ENCODE peak calls at places on chromosomes 6 and 20, in eight cellular contexts. One of them, this sample, is unnamed.

GRCh38 chr20:61748376-61748775 is 317.3 kb downstream of the TAF4 start:
- DNase-seq in endothelial cell of umbilical vein: no peak
- DNase-seq in GM23248: peak; percentile 32
- DNase-seq in IMR-90: peak; percentile 70
- DNase-seq in HCT116: no peak
- DNase-seq in fibroblast of lung: peak; percentile 63
- DNase-seq in Karpas-422: no peak
- DNase-seq in PC-3: no peak
- DNase-seq in this sample: no peak

GRCh38 chr6:40194771-40195170 is 260.5 kb upstream of the MOCS1 start:
- DNase-seq in endothelial cell of umbilical vein: no peak
- DNase-seq in GM23248: no peak
- DNase-seq in IMR-90: no peak
- DNase-seq in HCT116: no peak
- DNase-seq in fibroblast of lung: no peak
- DNase-seq in Karpas-422: no peak
- DNase-seq in PC-3: no peak
- DNase-seq in this sample: no peak

GRCh38 chr6:5745081-5745480 is 261.6 kb downstream of the NRN1 start:
- DNase-seq in endothelial cell of umbilical vein: no peak
- DNase-seq in GM23248: no peak
- DNase-seq in IMR-90: no peak
- DNase-seq in HCT116: no peak
- DNase-seq in fibroblast of lung: no peak
- DNase-seq in Karpas-422: no peak
- DNase-seq in PC-3: no peak
- DNase-seq in this sample: no peak

GRCh38 chr20:58570181-58570859 is 55.1 kb upstream of the APCDD1L start:
- DNase-seq in endothelial cell of umbilical vein: no peak
- DNase-seq in GM23248: no peak
- DNase-seq in IMR-90: no peak
- DNase-seq in HCT116: no peak
- DNase-seq in fibroblast of lung: no peak
- DNase-seq in Karpas-422: no peak
- DNase-seq in PC-3: no peak
- DNase-seq in this sample: no peak

GRCh38 chr20:61896058-61896961 is 169.4 kb downstream of the TAF4 start:
- DNase-seq in endothelial cell of umbilical vein: peak; percentile 22
- DNase-seq in GM23248: peak; percentile 73
- DNase-seq in IMR-90: peak; percentile 28
- DNase-seq in HCT116: peak; percentile 12
- DNase-seq in fibroblast of lung: peak; percentile 24
- DNase-seq in Karpas-422: peak; percentile 84
- DNase-seq in PC-3: peak; percentile 69
- DNase-seq in this sample: no peak

GRCh38 chr6:163627274-163628062 is 212.9 kb downstream of the QKI start:
- DNase-seq in endothelial cell of umbilical vein: no peak
- DNase-seq in GM23248: no peak
- DNase-seq in IMR-90: no peak
- DNase-seq in HCT116: no peak
- DNase-seq in fibroblast of lung: no peak
- DNase-seq in Karpas-422: no peak
- DNase-seq in PC-3: no peak
- DNase-seq in this sample: no peak

GRCh38 chr20:51425347-51426106 is 117.0 kb downstream of the NFATC2 start:
- DNase-seq in endothelial cell of umbilical vein: no peak
- DNase-seq in GM23248: no peak
- DNase-seq in IMR-90: no peak
- DNase-seq in HCT116: no peak
- DNase-seq in fibroblast of lung: no peak
- DNase-seq in Karpas-422: no peak
- DNase-seq in PC-3: no peak
- DNase-seq in this sample: no peak

GRCh38 chr6:16949696-16950095 is 152.2 kb upstream of the STMND1 start:
- DNase-seq in endothelial cell of umbilical vein: no peak
- DNase-seq in GM23248: peak; percentile 48
- DNase-seq in IMR-90: no peak
- DNase-seq in HCT116: no peak
- DNase-seq in fibroblast of lung: peak; percentile 73
- DNase-seq in Karpas-422: no peak
- DNase-seq in PC-3: no peak
- DNase-seq in this sample: no peak

GRCh38 chr6:89145461-89145961 is 344 bp upstream of the PM20D2 start:
- DNase-seq in endothelial cell of umbilical vein: peak; percentile 45
- DNase-seq in GM23248: peak; percentile 52
- DNase-seq in IMR-90: peak; percentile 15
- DNase-seq in HCT116: no peak
- DNase-seq in fibroblast of lung: peak; percentile 28
- DNase-seq in Karpas-422: peak; percentile 84
- DNase-seq in PC-3: peak; percentile 31
- DNase-seq in this sample: peak; percentile 52

GRCh38 chr6:54621285-54621684 is 225.3 kb upstream of the FAM83B start:
- DNase-seq in endothelial cell of umbilical vein: no peak
- DNase-seq in GM23248: peak; percentile 46
- DNase-seq in IMR-90: no peak
- DNase-seq in HCT116: peak; percentile 10
- DNase-seq in fibroblast of lung: no peak
- DNase-seq in Karpas-422: peak; percentile 41
- DNase-seq in PC-3: no peak
- DNase-seq in this sample: no peak

GRCh38 chr20:9375221-9375681 is 139.1 kb upstream of the LAMP5 start:
- DNase-seq in endothelial cell of umbilical vein: no peak
- DNase-seq in GM23248: no peak
- DNase-seq in IMR-90: peak; percentile 71
- DNase-seq in HCT116: no peak
- DNase-seq in fibroblast of lung: no peak
- DNase-seq in Karpas-422: no peak
- DNase-seq in PC-3: no peak
- DNase-seq in this sample: no peak

GRCh38 chr6:34235605-34236422 is 859 bp upstream of the HMGA1 start:
- DNase-seq in endothelial cell of umbilical vein: peak; percentile 86
- DNase-seq in GM23248: peak; percentile 91
- DNase-seq in IMR-90: peak; percentile 92
- DNase-seq in HCT116: no peak
- DNase-seq in fibroblast of lung: peak; percentile 91
- DNase-seq in Karpas-422: peak; percentile 82
- DNase-seq in PC-3: peak; percentile 95
- DNase-seq in this sample: no peak

GRCh38 chr6:82419859-82420258 is 56.2 kb downstream of the TPBG start:
- DNase-seq in endothelial cell of umbilical vein: no peak
- DNase-seq in GM23248: peak; percentile 56
- DNase-seq in IMR-90: no peak
- DNase-seq in HCT116: no peak
- DNase-seq in fibroblast of lung: peak; percentile 5
- DNase-seq in Karpas-422: no peak
- DNase-seq in PC-3: peak; percentile 51
- DNase-seq in this sample: no peak

GRCh38 chr6:6798430-6798829 is 209.9 kb downstream of the LY86 start:
- DNase-seq in endothelial cell of umbilical vein: no peak
- DNase-seq in GM23248: no peak
- DNase-seq in IMR-90: no peak
- DNase-seq in HCT116: no peak
- DNase-seq in fibroblast of lung: no peak
- DNase-seq in Karpas-422: no peak
- DNase-seq in PC-3: no peak
- DNase-seq in this sample: no peak

GRCh38 chr6:88262372-88262771 is 96.2 kb upstream of the CNR1 start:
- DNase-seq in endothelial cell of umbilical vein: no peak
- DNase-seq in GM23248: no peak
- DNase-seq in IMR-90: no peak
- DNase-seq in HCT116: no peak
- DNase-seq in fibroblast of lung: no peak
- DNase-seq in Karpas-422: no peak
- DNase-seq in PC-3: no peak
- DNase-seq in this sample: no peak

GRCh38 chr6:133769463-133769862 is 119.5 kb upstream of the TCF21 start:
- DNase-seq in endothelial cell of umbilical vein: no peak
- DNase-seq in GM23248: no peak
- DNase-seq in IMR-90: peak; percentile 40
- DNase-seq in HCT116: no peak
- DNase-seq in fibroblast of lung: peak; percentile 57
- DNase-seq in Karpas-422: no peak
- DNase-seq in PC-3: no peak
- DNase-seq in this sample: no peak

GRCh38 chr20:63056236-63057132 is 49.7 kb upstream of the BHLHE23 start:
- DNase-seq in endothelial cell of umbilical vein: peak; percentile 23
- DNase-seq in GM23248: peak; percentile 59
- DNase-seq in IMR-90: no peak
- DNase-seq in HCT116: no peak
- DNase-seq in fibroblast of lung: peak; percentile 6
- DNase-seq in Karpas-422: peak; percentile 79
- DNase-seq in PC-3: peak; percentile 20
- DNase-seq in this sample: no peak

DNA sequence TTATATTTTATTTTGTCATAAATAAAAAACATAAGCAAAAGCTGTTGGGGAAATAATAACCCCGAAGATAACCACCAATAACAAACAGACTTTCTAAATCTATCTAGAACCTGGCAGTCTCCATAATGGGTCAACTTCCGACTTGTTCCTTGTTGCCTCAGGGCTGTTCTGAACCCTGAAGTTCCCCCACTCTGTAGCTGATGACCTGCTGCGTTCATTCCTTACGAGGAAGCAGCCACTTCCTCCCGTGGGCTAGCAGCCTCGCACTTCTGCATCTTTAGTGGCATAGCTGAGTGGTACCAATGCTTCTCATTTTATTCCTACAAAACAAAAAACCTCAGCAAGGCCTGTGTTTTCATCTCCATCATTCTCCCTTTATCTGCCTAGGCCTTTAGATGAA is 103.0 kb downstream of the PLEKHG1 start:
- DNase-seq in endothelial cell of umbilical vein: no peak
- DNase-seq in GM23248: no peak
- DNase-seq in IMR-90: no peak
- DNase-seq in HCT116: no peak
- DNase-seq in fibroblast of lung: no peak
- DNase-seq in Karpas-422: peak; percentile 71
- DNase-seq in PC-3: no peak
- DNase-seq in this sample: no peak
- H4K20me1 ChIP-seq in endothelial cell of umbilical vein: no peaks in the 10 kb centered on the region
- H4K20me1 ChIP-seq in GM23248: no peaks in the 10 kb centered on the region
- H4K20me1 ChIP-seq in IMR-90: no peaks in the 10 kb centered on the region
- H4K20me1 ChIP-seq in HCT116: no peaks in the 10 kb centered on the region
- H4K20me1 ChIP-seq in fibroblast of lung: no peaks in the 10 kb centered on the region
- H4K20me1 ChIP-seq in Karpas-422: no peaks in the 10 kb centered on the region
- H4K20me1 ChIP-seq in PC-3: no peaks in the 10 kb centered on the region
- H4K20me1 ChIP-seq in this sample: no peaks in the 10 kb centered on the region

DNA sequence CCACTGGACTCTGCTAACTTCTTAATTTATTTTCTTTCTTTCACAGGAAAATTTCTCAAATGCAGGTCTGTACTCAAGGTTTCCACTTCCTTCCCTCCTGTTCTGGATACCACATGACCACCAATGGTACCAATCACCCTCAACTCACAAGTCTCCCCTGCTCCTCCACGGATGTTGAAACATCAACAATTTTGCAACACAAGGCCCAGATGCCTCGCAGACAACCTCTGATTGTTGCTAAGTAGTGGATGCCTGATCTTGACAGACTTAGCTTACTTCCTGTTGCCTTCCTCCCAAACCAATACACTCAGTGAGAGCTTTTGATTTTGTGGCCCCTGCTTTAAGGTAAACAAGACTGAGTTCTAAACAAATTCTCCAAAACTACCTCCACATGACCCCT is 146.6 kb downstream of the FRK start:
- DNase-seq in endothelial cell of umbilical vein: no peak
- DNase-seq in GM23248: no peak
- DNase-seq in IMR-90: no peak
- DNase-seq in HCT116: no peak
- DNase-seq in fibroblast of lung: no peak
- DNase-seq in Karpas-422: no peak
- DNase-seq in PC-3: no peak
- DNase-seq in this sample: no peak
- H2AFZ ChIP-seq in endothelial cell of umbilical vein: no peak overlapping the region
- H2AFZ ChIP-seq in GM23248: no peak overlapping the region
- H2AFZ ChIP-seq in IMR-90: no peak overlapping the region
- H2AFZ ChIP-seq in HCT116: no peak overlapping the region
- H2AFZ ChIP-seq in fibroblast of lung: no peak overlapping the region
- H2AFZ ChIP-seq in Karpas-422: no peak overlapping the region
- H2AFZ ChIP-seq in PC-3: no peak overlapping the region
- H2AFZ ChIP-seq in this sample: no peak overlapping the region

GRCh38 chr6:37357860-37358259 is 4.1 kb downstream of the RNF8 start:
- DNase-seq in endothelial cell of umbilical vein: no peak
- DNase-seq in GM23248: no peak
- DNase-seq in IMR-90: no peak
- DNase-seq in HCT116: no peak
- DNase-seq in fibroblast of lung: no peak
- DNase-seq in Karpas-422: no peak
- DNase-seq in PC-3: no peak
- DNase-seq in this sample: no peak
- H4K20me1 ChIP-seq in endothelial cell of umbilical vein: no peaks in the 10 kb centered on the region
- H4K20me1 ChIP-seq in GM23248: no peaks in the 10 kb centered on the region
- H4K20me1 ChIP-seq in IMR-90: peaks cover 15% of the 10 kb centered on the region
- H4K20me1 ChIP-seq in HCT116: no peaks in the 10 kb centered on the region
- H4K20me1 ChIP-seq in fibroblast of lung: peaks cover 2% of the 10 kb centered on the region
- H4K20me1 ChIP-seq in Karpas-422: peaks cover 9% of the 10 kb centered on the region
- H4K20me1 ChIP-seq in PC-3: no peaks in the 10 kb centered on the region
- H4K20me1 ChIP-seq in this sample: no peaks in the 10 kb centered on the region

GRCh38 chr6:165762876-165763275 is 99.8 kb upstream of the PDE10A start:
- DNase-seq in endothelial cell of umbilical vein: no peak
- DNase-seq in GM23248: no peak
- DNase-seq in IMR-90: peak; percentile 54
- DNase-seq in HCT116: no peak
- DNase-seq in fibroblast of lung: no peak
- DNase-seq in Karpas-422: no peak
- DNase-seq in PC-3: no peak
- DNase-seq in this sample: no peak

GRCh38 chr6:165767228-165767627 is 104.2 kb upstream of the PDE10A start:
- DNase-seq in endothelial cell of umbilical vein: peak; percentile 30
- DNase-seq in GM23248: no peak
- DNase-seq in IMR-90: no peak
- DNase-seq in HCT116: no peak
- DNase-seq in fibroblast of lung: peak; percentile 29
- DNase-seq in Karpas-422: no peak
- DNase-seq in PC-3: no peak
- DNase-seq in this sample: no peak

GRCh38 chr6:165766457-165766856 is 103.4 kb upstream of the PDE10A start:
- DNase-seq in endothelial cell of umbilical vein: peak; percentile 97
- DNase-seq in GM23248: no peak
- DNase-seq in IMR-90: peak; percentile 59
- DNase-seq in HCT116: no peak
- DNase-seq in fibroblast of lung: peak; percentile 27
- DNase-seq in Karpas-422: no peak
- DNase-seq in PC-3: peak; percentile 3
- DNase-seq in this sample: no peak

GRCh38 chr6:165768961-165769360 is 105.9 kb upstream of the PDE10A start:
- DNase-seq in endothelial cell of umbilical vein: no peak
- DNase-seq in GM23248: no peak
- DNase-seq in IMR-90: no peak
- DNase-seq in HCT116: no peak
- DNase-seq in fibroblast of lung: no peak
- DNase-seq in Karpas-422: no peak
- DNase-seq in PC-3: no peak
- DNase-seq in this sample: no peak

DNA sequence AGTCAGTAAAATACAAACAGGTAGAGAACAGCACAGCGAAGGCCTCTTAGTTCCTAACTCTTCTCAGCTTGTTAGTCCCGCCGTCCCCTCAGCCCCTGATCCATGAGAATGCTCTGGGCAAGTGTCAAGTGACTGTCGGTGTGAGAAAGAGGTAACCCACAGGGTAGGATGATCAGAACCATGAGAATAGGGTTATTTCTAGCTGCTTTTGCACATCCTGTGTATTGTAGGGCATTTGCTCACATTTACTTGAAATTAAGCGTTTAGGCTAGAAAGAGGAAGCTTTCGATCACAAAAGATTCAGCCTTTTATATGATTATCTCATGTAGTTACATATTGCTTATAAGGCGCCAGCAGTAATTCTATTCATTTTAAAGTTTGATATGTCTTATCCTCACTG is 103.0 kb upstream of the PDE10A start:
- DNase-seq in endothelial cell of umbilical vein: no peak
- DNase-seq in GM23248: no peak
- DNase-seq in IMR-90: no peak
- DNase-seq in HCT116: no peak
- DNase-seq in fibroblast of lung: no peak
- DNase-seq in Karpas-422: no peak
- DNase-seq in PC-3: no peak
- DNase-seq in this sample: no peak
- H2AFZ ChIP-seq in endothelial cell of umbilical vein: peak overlapping the region; percentile 74
- H2AFZ ChIP-seq in GM23248: no peak overlapping the region
- H2AFZ ChIP-seq in IMR-90: no peak overlapping the region
- H2AFZ ChIP-seq in HCT116: no peak overlapping the region
- H2AFZ ChIP-seq in fibroblast of lung: no peak overlapping the region
- H2AFZ ChIP-seq in Karpas-422: no peak overlapping the region
- H2AFZ ChIP-seq in PC-3: no peak overlapping the region
- H2AFZ ChIP-seq in this sample: no peak overlapping the region

This sample was measured in GM12878.